ENCODE peak calls at places on chromosomes 5 and 9, in eight cellular contexts. One of them, this sample, is unnamed.

GRCh38 chr5:57488308-57488955 is 5.8 kb upstream of the ACTBL2 start:
- DNase-seq in NCI-H2081: no peak
- DNase-seq in H54: peak; percentile 32
- DNase-seq in GM04504: peak; percentile 42
- DNase-seq in omental fat pad: no peak
- DNase-seq in endothelial cell: no peak
- DNase-seq in NCI-H82: no peak
- DNase-seq in mesendoderm: peak; percentile 16
- DNase-seq in this sample: no peak

GRCh38 chr5:180353226-180353962 is at the start of gene GFPT2:
- DNase-seq in NCI-H2081: peak; percentile 55
- DNase-seq in H54: peak; percentile 86
- DNase-seq in GM04504: peak; percentile 62
- DNase-seq in omental fat pad: peak; percentile 49
- DNase-seq in endothelial cell: peak; percentile 82
- DNase-seq in NCI-H82: peak; percentile 89
- DNase-seq in mesendoderm: peak; percentile 88
- DNase-seq in this sample: peak; percentile 35

GRCh38 chr9:121640076-121640475 is 11.4 kb upstream of the DAB2IP start:
- DNase-seq in NCI-H2081: no peak
- DNase-seq in H54: peak; percentile 70
- DNase-seq in GM04504: no peak
- DNase-seq in omental fat pad: no peak
- DNase-seq in endothelial cell: peak; percentile 89
- DNase-seq in NCI-H82: peak; percentile 78
- DNase-seq in mesendoderm: peak; percentile 73
- DNase-seq in this sample: no peak

GRCh38 chr5:137318027-137318426 is 181.1 kb downstream of the SPOCK1 start:
- DNase-seq in NCI-H2081: no peak
- DNase-seq in H54: no peak
- DNase-seq in GM04504: no peak
- DNase-seq in omental fat pad: no peak
- DNase-seq in endothelial cell: no peak
- DNase-seq in NCI-H82: no peak
- DNase-seq in mesendoderm: no peak
- DNase-seq in this sample: no peak

GRCh38 chr9:2809692-2810423 is 34.0 kb downstream of the PUM3 start:
- DNase-seq in NCI-H2081: no peak
- DNase-seq in H54: peak; percentile 14
- DNase-seq in GM04504: peak; percentile 54
- DNase-seq in omental fat pad: no peak
- DNase-seq in endothelial cell: no peak
- DNase-seq in NCI-H82: no peak
- DNase-seq in mesendoderm: peak; percentile 96
- DNase-seq in this sample: no peak

GRCh38 chr5:128163991-128164390 is 80.4 kb downstream of the SLC12A2 start:
- DNase-seq in NCI-H2081: no peak
- DNase-seq in H54: peak; percentile 12
- DNase-seq in GM04504: peak; percentile 23
- DNase-seq in omental fat pad: no peak
- DNase-seq in endothelial cell: no peak
- DNase-seq in NCI-H82: no peak
- DNase-seq in mesendoderm: no peak
- DNase-seq in this sample: no peak

GRCh38 chr9:105441761-105442160 is 6.1 kb upstream of the FSD1L start:
- DNase-seq in NCI-H2081: no peak
- DNase-seq in H54: no peak
- DNase-seq in GM04504: no peak
- DNase-seq in omental fat pad: no peak
- DNase-seq in endothelial cell: no peak
- DNase-seq in NCI-H82: no peak
- DNase-seq in mesendoderm: no peak
- DNase-seq in this sample: no peak

GRCh38 chr5:9781882-9782281 is 151.7 kb upstream of the TAS2R1 start:
- DNase-seq in NCI-H2081: no peak
- DNase-seq in H54: no peak
- DNase-seq in GM04504: no peak
- DNase-seq in omental fat pad: no peak
- DNase-seq in endothelial cell: no peak
- DNase-seq in NCI-H82: no peak
- DNase-seq in mesendoderm: no peak
- DNase-seq in this sample: no peak

GRCh38 chr5:133933169-133933509 is 35.3 kb downstream of the C5orf15 start:
- DNase-seq in NCI-H2081: no peak
- DNase-seq in H54: no peak
- DNase-seq in GM04504: no peak
- DNase-seq in omental fat pad: no peak
- DNase-seq in endothelial cell: no peak
- DNase-seq in NCI-H82: no peak
- DNase-seq in mesendoderm: no peak
- DNase-seq in this sample: no peak

GRCh38 chr5:57493034-57493433 is 10.4 kb upstream of the ACTBL2 start:
- DNase-seq in NCI-H2081: no peak
- DNase-seq in H54: no peak
- DNase-seq in GM04504: no peak
- DNase-seq in omental fat pad: no peak
- DNase-seq in endothelial cell: no peak
- DNase-seq in NCI-H82: no peak
- DNase-seq in mesendoderm: no peak
- DNase-seq in this sample: no peak

GRCh38 chr9:134165357-134166315 is 1.3 kb upstream of the RNU6ATAC start:
- DNase-seq in NCI-H2081: no peak
- DNase-seq in H54: no peak
- DNase-seq in GM04504: no peak
- DNase-seq in omental fat pad: no peak
- DNase-seq in endothelial cell: no peak
- DNase-seq in NCI-H82: no peak
- DNase-seq in mesendoderm: peak; percentile 26
- DNase-seq in this sample: no peak

GRCh38 chr5:131968396-131968954 is 23.0 kb upstream of the MEIKIN start:
- DNase-seq in NCI-H2081: no peak
- DNase-seq in H54: no peak
- DNase-seq in GM04504: no peak
- DNase-seq in omental fat pad: no peak
- DNase-seq in endothelial cell: no peak
- DNase-seq in NCI-H82: no peak
- DNase-seq in mesendoderm: no peak
- DNase-seq in this sample: no peak

GRCh38 chr9:96514825-96515218 is 64.9 kb downstream of the HABP4 start:
- DNase-seq in NCI-H2081: no peak
- DNase-seq in H54: no peak
- DNase-seq in GM04504: no peak
- DNase-seq in omental fat pad: no peak
- DNase-seq in endothelial cell: no peak
- DNase-seq in NCI-H82: no peak
- DNase-seq in mesendoderm: no peak
- DNase-seq in this sample: no peak

GRCh38 chr5:65359981-65360380 is 121.7 kb downstream of the ADAMTS6 start:
- DNase-seq in NCI-H2081: no peak
- DNase-seq in H54: no peak
- DNase-seq in GM04504: no peak
- DNase-seq in omental fat pad: no peak
- DNase-seq in endothelial cell: no peak
- DNase-seq in NCI-H82: peak; percentile 10
- DNase-seq in mesendoderm: no peak
- DNase-seq in this sample: peak; percentile 70

GRCh38 chr5:160390787-160391696 is 8.8 kb downstream of the FAM200C start:
- DNase-seq in NCI-H2081: no peak
- DNase-seq in H54: no peak
- DNase-seq in GM04504: no peak
- DNase-seq in omental fat pad: no peak
- DNase-seq in endothelial cell: no peak
- DNase-seq in NCI-H82: peak; percentile 41
- DNase-seq in mesendoderm: peak; percentile 23
- DNase-seq in this sample: no peak

GRCh38 chr9:92614763-92615441 is 55.0 kb downstream of the IPPK start:
- DNase-seq in NCI-H2081: no peak
- DNase-seq in H54: no peak
- DNase-seq in GM04504: no peak
- DNase-seq in omental fat pad: no peak
- DNase-seq in endothelial cell: no peak
- DNase-seq in NCI-H82: no peak
- DNase-seq in mesendoderm: no peak
- DNase-seq in this sample: no peak

This sample was measured in DMS 273 treated with DMSO at 0.1 percent for 48 hours.